ENCODE peak calls at places on chromosomes 16 and 17, in six cellular contexts. G, F, Q, E, K and M are unnamed samples.
A peak's percentile ranks its signal among the peaks of the same experiment; 100 is the strongest.

GRCh38 chr16:75254359-75254837 is 3.0 kb upstream of the BCAR1 start:
- DNase-seq in G (peak; percentile 86), F (peak; percentile 98), Q (peak; percentile 95), E (no peak), K (peak; percentile 69), M (peak; percentile 76)

GRCh38 chr16:27703121-27703520 is 153.2 kb downstream of the KATNIP start:
- DNase-seq in G (no peak), F (no peak), Q (no peak), E (no peak), K (peak; percentile 35), M (no peak)

GRCh38 chr16:70407811-70408274 is 31.1 kb downstream of the ST3GAL2 start:
- DNase-seq in G (no peak), F (no peak), Q (no peak), E (no peak), K (no peak), M (no peak)

GRCh38 chr16:79629003-79629402 is 28.5 kb upstream of the MAF start:
- DNase-seq in G (no peak), F (no peak), Q (no peak), E (no peak), K (no peak), M (no peak)

GRCh38 chr17:66146394-66146793 is 45.5 kb downstream of the CEP112 start:
- DNase-seq in G (no peak), F (no peak), Q (no peak), E (no peak), K (no peak), M (no peak)

GRCh38 chr17:14843086-14843795 is 421.9 kb downstream of the PMP22 start:
- DNase-seq in G (peak; percentile 60), F (no peak), Q (no peak), E (no peak), K (no peak), M (no peak)

GRCh38 chr16:20899503-20900298 is 457 bp downstream of the DCUN1D3 start:
- DNase-seq in G (peak; percentile 25), F (no peak), Q (no peak), E (peak; percentile 12), K (no peak), M (peak; percentile 60)

GRCh38 chr17:48453447-48453846 is 23.4 kb upstream of the SKAP1 start:
- DNase-seq in G (no peak), F (no peak), Q (no peak), E (no peak), K (no peak), M (no peak)

GRCh38 chr16:30982548-30983288 is 2.3 kb upstream of the HSD3B7 start:
- DNase-seq in G (no peak), F (peak; percentile 79), Q (no peak), E (no peak), K (no peak), M (no peak)

GRCh38 chr16:166375-167116 is 768 bp downstream of the HBM start:
- DNase-seq in G (no peak), F (no peak), Q (no peak), E (no peak), K (no peak), M (no peak)

GRCh38 chr16:58280846-58281301 is 14.0 kb downstream of the PRSS54 start:
- DNase-seq in G (peak; percentile 21), F (peak; percentile 3), Q (peak; percentile 43), E (no peak), K (no peak), M (peak; percentile 30)